ENCODE peak calls at places on chromosomes 4 and X, in seven cellular contexts. K is psoas muscle, G is breast epithelium, D is Panc1, U is dorsolateral prefrontal cortex, C is fibroblast of pulmonary artery, L is natural killer cell. X is an unnamed sample.

GRCh38 chrX:24017674-24018073 is 9.3 kb downstream of the KLHL15 start:
- DNase-seq in K (no peak), G (no peak), D (no peak), U (no peak), C (no peak), L (no peak), X (no peak)

GRCh38 chrX:9606971-9607370 is 142.1 kb downstream of the TBL1X start:
- DNase-seq in K (no peak), G (no peak), D (no peak), U (no peak), C (no peak), L (no peak), X (no peak)

GRCh38 chr4:154349829-154350228 is 141.8 kb downstream of the DCHS2 start:
- DNase-seq in K (no peak), G (no peak), D (no peak), U (no peak), C (peak; percentile 4), L (no peak), X (peak; percentile 33)

GRCh38 chr4:128601992-128602695 is 207.4 kb upstream of the JADE1 start:
- DNase-seq in K (no peak), G (no peak), D (no peak), U (no peak), C (peak; percentile 64), L (no peak), X (peak; percentile 29)

GRCh38 chrX:55088795-55089489 is at the start of gene PAGE2:
- DNase-seq in K (no peak), G (no peak), D (no peak), U (no peak), C (no peak), L (no peak), X (no peak)

GRCh38 chr4:113837397-113837796 is 75.9 kb upstream of the CAMK2D start:
- DNase-seq in K (no peak), G (no peak), D (peak; percentile 2), U (no peak), C (peak; percentile 89), L (no peak), X (peak; percentile 81)

GRCh38 chrX:68186552-68187262 is 246.6 kb downstream of the OPHN1 start:
- DNase-seq in K (no peak), G (no peak), D (no peak), U (no peak), C (peak; percentile 21), L (no peak), X (no peak)

GRCh38 chrX:150771116-150771515 is 77.9 kb downstream of the MTMR1 start:
- DNase-seq in K (no peak), G (no peak), D (no peak), U (no peak), C (no peak), L (no peak), X (no peak)

GRCh38 chr4:5212255-5213032 is 161.2 kb downstream of the STK32B start:
- DNase-seq in K (no peak), G (no peak), D (no peak), U (no peak), C (no peak), L (no peak), X (no peak)

GRCh38 chr4:119570401-119570800 is 58.2 kb downstream of the PDE5A start:
- DNase-seq in K (no peak), G (no peak), D (no peak), U (no peak), C (peak; percentile 23), L (no peak), X (no peak)

GRCh38 chr4:128757712-128758111 is 51.8 kb upstream of the JADE1 start:
- DNase-seq in K (peak; percentile 43), G (no peak), D (no peak), U (no peak), C (no peak), L (no peak), X (peak; percentile 13)

DNA sequence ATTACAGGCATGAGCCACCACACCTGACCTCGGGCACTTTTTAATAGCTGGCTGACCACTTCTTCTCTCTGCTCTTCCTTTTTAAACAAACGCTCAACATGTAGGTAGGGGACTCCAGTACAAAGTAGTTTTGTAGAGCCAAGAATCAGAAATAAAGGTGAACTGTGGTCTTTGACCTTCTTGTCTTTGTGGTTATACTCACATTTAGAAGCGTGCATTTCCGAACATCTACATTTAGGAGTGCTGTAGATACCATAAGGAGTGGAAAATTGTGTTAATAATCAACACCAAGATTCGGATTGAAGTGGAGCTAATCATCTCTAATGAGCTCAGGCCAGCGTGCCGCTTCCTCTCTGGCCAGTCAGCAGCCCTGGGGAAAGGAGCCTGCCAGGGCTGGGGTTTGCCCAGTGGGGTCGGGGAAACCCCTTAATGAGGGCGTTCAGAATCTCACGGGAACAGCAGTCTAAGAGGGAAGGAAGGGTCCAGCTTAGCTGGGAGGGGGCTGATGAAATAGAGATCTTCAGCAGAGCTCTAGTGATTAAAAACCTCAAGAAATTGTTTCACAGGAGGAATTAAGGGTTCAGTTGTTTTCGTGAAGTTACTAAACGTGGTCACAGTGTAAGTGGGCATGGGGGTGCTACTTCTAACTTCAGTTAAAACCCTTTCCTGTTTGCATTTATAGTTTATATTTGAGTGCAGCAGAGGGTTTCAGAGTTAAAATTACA is 81.2 kb downstream of the GAB1 start:
- DNase-seq in K (no peak), G (no peak), D (no peak), U (no peak), C (no peak), L (no peak), X (no peak)
- TF ChIP-seq CTCF in K (no peak), G (no peak), D (no peak), U (no peak), C (no peak), L (no peak), X (no peak)

DNA sequence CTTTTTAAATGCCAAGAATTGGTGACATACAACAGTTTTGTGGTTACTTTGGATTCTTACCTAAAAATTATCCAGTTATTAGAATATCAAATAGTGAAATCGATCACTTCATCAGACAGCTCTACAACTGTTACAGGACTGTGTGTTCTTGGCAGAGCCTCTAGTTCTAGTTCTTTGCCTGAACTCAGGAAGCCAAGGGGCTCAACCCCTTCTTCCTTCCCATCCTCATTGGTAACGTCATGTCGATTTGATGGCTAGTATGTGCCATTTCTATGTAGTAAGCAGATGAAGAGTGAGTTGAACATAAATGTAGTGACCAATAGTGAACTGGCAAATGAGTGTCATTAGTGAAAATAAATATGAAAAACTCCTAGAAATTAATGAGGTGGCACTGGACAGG is 59.4 kb upstream of the LIMCH1 start:
- DNase-seq in K (no peak), G (no peak), D (no peak), U (no peak), C (no peak), L (no peak), X (no peak)
- TF ChIP-seq CTCF in K (no peak), G (no peak), D (no peak), U (no peak), C (no peak), L (no peak), X (no peak)

GRCh38 chr4:107645604-107646003 is 74.4 kb downstream of the PAPSS1 start:
- DNase-seq in K (no peak), G (no peak), D (no peak), U (no peak), C (no peak), L (no peak), X (no peak)

GRCh38 chr4:107648178-107648991 is 71.6 kb downstream of the PAPSS1 start:
- DNase-seq in K (no peak), G (no peak), D (no peak), U (no peak), C (no peak), L (no peak), X (no peak)

GRCh38 chr4:107643021-107643420 is 77.0 kb downstream of the PAPSS1 start:
- DNase-seq in K (no peak), G (no peak), D (no peak), U (no peak), C (no peak), L (no peak), X (no peak)

GRCh38 chr4:107647591-107647990 is 72.4 kb downstream of the PAPSS1 start:
- DNase-seq in K (no peak), G (no peak), D (no peak), U (no peak), C (no peak), L (no peak), X (no peak)
- TF ChIP-seq CTCF in K (no peak), G (no peak), D (no peak), U (no peak), C (no peak), L (no peak), X (no peak)

GRCh38 chrX:32483534-32484136 is 727.7 kb downstream of the DMD start:
- DNase-seq in K (no peak), G (no peak), D (no peak), U (no peak), C (peak; percentile 1), L (no peak), X (no peak)
- TF ChIP-seq CTCF in K (no peak), G (no peak), D (peak; percentile 13), U (peak; percentile 28), C (peak; percentile 14), L (no peak), X (peak; percentile 33)

GRCh38 chr4:164933244-164933643 is 44.2 kb downstream of the TRIM61 start:
- DNase-seq in K (no peak), G (no peak), D (no peak), U (no peak), C (no peak), L (no peak), X (no peak)

GRCh38 chr4:164931551-164932324 is 45.7 kb downstream of the TRIM61 start:
- DNase-seq in K (no peak), G (no peak), D (no peak), U (no peak), C (no peak), L (no peak), X (peak; percentile 32)

GRCh38 chr4:164935363-164935762 is 42.1 kb downstream of the TRIM61 start:
- DNase-seq in K (no peak), G (no peak), D (no peak), U (no peak), C (no peak), L (no peak), X (no peak)

GRCh38 chr4:164943192-164943591 is 34.3 kb downstream of the TRIM61 start:
- DNase-seq in K (no peak), G (no peak), D (no peak), U (no peak), C (no peak), L (no peak), X (no peak)

DNA sequence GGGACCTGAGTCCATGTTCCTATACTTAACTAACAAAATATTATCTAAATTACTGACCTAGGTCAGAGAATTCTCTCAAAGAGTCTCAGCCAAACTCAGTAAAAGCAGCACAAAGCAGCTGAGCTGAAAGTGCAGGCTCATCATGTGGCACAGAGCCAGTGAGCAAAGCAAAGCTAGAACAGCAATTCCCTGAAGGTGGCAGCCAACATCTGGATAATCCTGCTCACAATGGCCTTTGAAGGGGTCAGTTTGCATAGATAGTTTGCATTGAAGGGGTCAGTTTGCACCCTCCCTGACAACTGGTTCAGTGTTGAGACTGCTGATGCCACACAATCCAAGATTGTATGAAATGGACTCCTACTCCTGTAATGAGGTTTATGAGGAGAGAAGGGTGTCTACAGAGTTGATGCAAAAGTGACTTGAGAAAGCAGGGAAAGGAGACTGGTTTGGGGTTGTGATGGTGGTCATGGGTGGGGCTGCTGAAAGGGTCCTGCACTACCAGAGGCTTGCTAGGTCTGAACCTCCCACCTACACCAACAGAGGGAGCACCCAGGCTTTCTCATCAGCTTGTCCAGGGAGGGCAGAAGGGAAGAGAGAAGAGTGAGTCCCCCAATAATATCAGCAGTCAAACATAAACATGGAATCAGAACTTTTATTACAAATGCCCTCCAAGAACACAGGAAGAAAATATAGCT is 39.7 kb downstream of the TRIM61 start:
- DNase-seq in K (no peak), G (no peak), D (no peak), U (no peak), C (peak; percentile 17), L (no peak), X (peak; percentile 54)
- TF ChIP-seq CTCF in K (no peak), G (no peak), D (peak; percentile 19), U (no peak), C (no peak), L (no peak), X (peak; percentile 18)